ENCODE peak calls at places on chromosomes 5 and 9, in seven cellular contexts. One of them, this sample, is unnamed.

GRCh38 chr9:123355761-123356520 is at the start of gene CRB2:
- DNase-seq in breast epithelium: no peak
- DNase-seq in SK-N-SH: peak
- DNase-seq in Panc1: no peak
- DNase-seq in H1: peak
- DNase-seq in spleen: no peak
- DNase-seq in GM12891: no peak
- DNase-seq in this sample: no peak

GRCh38 chr9:93625000-93625399 is 48.6 kb downstream of the PHF2 start:
- DNase-seq in SK-N-SH: no peak
- DNase-seq in breast epithelium: no peak
- DNase-seq in H1: no peak
- DNase-seq in spleen: no peak
- DNase-seq in Panc1: no peak
- DNase-seq in GM12891: no peak
- DNase-seq in this sample: no peak

GRCh38 chr9:87602933-87603643 is 105.4 kb downstream of the DAPK1 start:
- DNase-seq in SK-N-SH: no peak
- DNase-seq in GM12891: no peak
- DNase-seq in spleen: no peak
- DNase-seq in breast epithelium: no peak
- DNase-seq in H1: no peak
- DNase-seq in Panc1: no peak
- DNase-seq in this sample: no peak

GRCh38 chr5:128534729-128535128 is 3.3 kb downstream of the FBN2 start:
- DNase-seq in breast epithelium: no peak
- DNase-seq in GM12891: no peak
- DNase-seq in SK-N-SH: no peak
- DNase-seq in H1: no peak
- DNase-seq in Panc1: no peak
- DNase-seq in spleen: no peak
- DNase-seq in this sample: no peak

GRCh38 chr5:73434461-73434860 is 14.1 kb downstream of the FOXD1 start:
- DNase-seq in SK-N-SH: no peak
- DNase-seq in GM12891: no peak
- DNase-seq in H1: no peak
- DNase-seq in spleen: no peak
- DNase-seq in Panc1: no peak
- DNase-seq in breast epithelium: no peak
- DNase-seq in this sample: no peak

GRCh38 chr9:105385372-105385985 is 62.4 kb upstream of the FSD1L start:
- DNase-seq in GM12891: peak
- DNase-seq in breast epithelium: no peak
- DNase-seq in SK-N-SH: no peak
- DNase-seq in Panc1: peak
- DNase-seq in H1: no peak
- DNase-seq in spleen: no peak
- DNase-seq in this sample: no peak

GRCh38 chr5:55994502-55994997 is at the start of gene IL6ST:
- DNase-seq in H1: peak
- DNase-seq in Panc1: no peak
- DNase-seq in breast epithelium: peak
- DNase-seq in GM12891: no peak
- DNase-seq in spleen: no peak
- DNase-seq in SK-N-SH: no peak
- DNase-seq in this sample: no peak

GRCh38 chr9:107481035-107481434 is 8.5 kb downstream of the KLF4 start:
- DNase-seq in breast epithelium: no peak
- DNase-seq in SK-N-SH: no peak
- DNase-seq in H1: no peak
- DNase-seq in GM12891: no peak
- DNase-seq in Panc1: no peak
- DNase-seq in spleen: no peak
- DNase-seq in this sample: no peak

GRCh38 chr5:4295663-4296339 is 700.2 kb downstream of the IRX1 start:
- DNase-seq in GM12891: no peak
- DNase-seq in Panc1: no peak
- DNase-seq in H1: peak
- DNase-seq in breast epithelium: no peak
- DNase-seq in SK-N-SH: peak
- DNase-seq in spleen: no peak
- DNase-seq in this sample: no peak

GRCh38 chr5:158178535-158178934 is 319.6 kb upstream of the CLINT1 start:
- DNase-seq in spleen: no peak
- DNase-seq in H1: no peak
- DNase-seq in breast epithelium: no peak
- DNase-seq in Panc1: no peak
- DNase-seq in SK-N-SH: no peak
- DNase-seq in GM12891: no peak
- DNase-seq in this sample: no peak

GRCh38 chr9:134855231-134855899 is 25.2 kb upstream of the FCN2 start:
- DNase-seq in breast epithelium: no peak
- DNase-seq in SK-N-SH: no peak
- DNase-seq in spleen: peak
- DNase-seq in GM12891: no peak
- DNase-seq in Panc1: no peak
- DNase-seq in H1: no peak
- DNase-seq in this sample: no peak

GRCh38 chr5:473344-474192 is 30.6 kb downstream of the EXOC3 start:
- DNase-seq in H1: no peak
- DNase-seq in GM12891: no peak
- DNase-seq in spleen: no peak
- DNase-seq in breast epithelium: peak
- DNase-seq in SK-N-SH: peak
- DNase-seq in Panc1: no peak
- DNase-seq in this sample: no peak

GRCh38 chr9:20321683-20322082 is 300.6 kb downstream of the MLLT3 start:
- DNase-seq in breast epithelium: no peak
- DNase-seq in SK-N-SH: no peak
- DNase-seq in H1: no peak
- DNase-seq in GM12891: no peak
- DNase-seq in Panc1: no peak
- DNase-seq in spleen: no peak
- DNase-seq in this sample: no peak

GRCh38 chr9:1271786-1272185 is 221.6 kb downstream of the DMRT2 start:
- DNase-seq in GM12891: no peak
- DNase-seq in SK-N-SH: no peak
- DNase-seq in breast epithelium: no peak
- DNase-seq in spleen: no peak
- DNase-seq in Panc1: no peak
- DNase-seq in H1: no peak
- DNase-seq in this sample: no peak

GRCh38 chr9:122265265-122265900 is 701 bp downstream of the MRRF start:
- DNase-seq in breast epithelium: no peak
- DNase-seq in Panc1: no peak
- DNase-seq in GM12891: peak
- DNase-seq in H1: no peak
- DNase-seq in SK-N-SH: no peak
- DNase-seq in spleen: no peak
- DNase-seq in this sample: no peak

GRCh38 chr9:115104908-115105307 is 13.0 kb downstream of the TNC start:
- DNase-seq in SK-N-SH: no peak
- DNase-seq in Panc1: no peak
- DNase-seq in H1: no peak
- DNase-seq in breast epithelium: no peak
- DNase-seq in GM12891: no peak
- DNase-seq in spleen: no peak
- DNase-seq in this sample: no peak

GRCh38 chr5:179204572-179204971 is 140.7 kb downstream of the ADAMTS2 start:
- DNase-seq in GM12891: no peak
- DNase-seq in H1: no peak
- DNase-seq in SK-N-SH: no peak
- DNase-seq in breast epithelium: no peak
- DNase-seq in Panc1: no peak
- DNase-seq in spleen: no peak
- DNase-seq in this sample: no peak

GRCh38 chr5:121988443-121988842 is 26.7 kb downstream of the SRFBP1 start:
- DNase-seq in GM12891: no peak
- DNase-seq in H1: no peak
- DNase-seq in breast epithelium: no peak
- DNase-seq in Panc1: no peak
- DNase-seq in SK-N-SH: no peak
- DNase-seq in spleen: no peak
- DNase-seq in this sample: no peak

GRCh38 chr5:103259705-103260355 is 1.3 kb downstream of the MACIR start:
- DNase-seq in Panc1: no peak
- DNase-seq in breast epithelium: no peak
- DNase-seq in spleen: no peak
- DNase-seq in H1: no peak
- DNase-seq in SK-N-SH: no peak
- DNase-seq in GM12891: no peak
- DNase-seq in this sample: no peak

GRCh38 chr9:81530407-81530810 is 158.9 kb downstream of the TLE1 start:
- DNase-seq in Panc1: no peak
- DNase-seq in breast epithelium: no peak
- DNase-seq in GM12891: no peak
- DNase-seq in SK-N-SH: no peak
- DNase-seq in spleen: no peak
- DNase-seq in H1: no peak
- DNase-seq in this sample: no peak

GRCh38 chr5:76303917-76304316 is 99.2 kb upstream of the IQGAP2 start:
- DNase-seq in GM12891: no peak
- DNase-seq in Panc1: no peak
- DNase-seq in spleen: no peak
- DNase-seq in H1: no peak
- DNase-seq in SK-N-SH: no peak
- DNase-seq in breast epithelium: no peak
- DNase-seq in this sample: no peak

GRCh38 chr9:108153391-108153790 is 663.8 kb upstream of the KLF4 start:
- DNase-seq in breast epithelium: no peak
- DNase-seq in SK-N-SH: no peak
- DNase-seq in H1: no peak
- DNase-seq in Panc1: no peak
- DNase-seq in GM12891: no peak
- DNase-seq in spleen: no peak
- DNase-seq in this sample: no peak

GRCh38 chr5:180139731-180140626 is 68.4 kb upstream of the RNF130 start:
- DNase-seq in SK-N-SH: peak
- DNase-seq in H1: no peak
- DNase-seq in GM12891: no peak
- DNase-seq in breast epithelium: peak
- DNase-seq in spleen: no peak
- DNase-seq in Panc1: no peak
- DNase-seq in this sample: peak

GRCh38 chr9:115456515-115456914 is 338.6 kb upstream of the TNC start:
- DNase-seq in H1: no peak
- DNase-seq in GM12891: no peak
- DNase-seq in Panc1: no peak
- DNase-seq in SK-N-SH: no peak
- DNase-seq in spleen: no peak
- DNase-seq in breast epithelium: no peak
- DNase-seq in this sample: no peak

GRCh38 chr5:108793207-108793606 is 45.5 kb downstream of the FER start:
- DNase-seq in breast epithelium: no peak
- DNase-seq in GM12891: no peak
- DNase-seq in SK-N-SH: no peak
- DNase-seq in H1: no peak
- DNase-seq in Panc1: no peak
- DNase-seq in spleen: no peak
- DNase-seq in this sample: no peak

GRCh38 chr9:98101416-98101815 is 17.6 kb downstream of the TRIM14 start:
- DNase-seq in GM12891: no peak
- DNase-seq in breast epithelium: no peak
- DNase-seq in Panc1: no peak
- DNase-seq in spleen: no peak
- DNase-seq in SK-N-SH: no peak
- DNase-seq in H1: no peak
- DNase-seq in this sample: no peak
- TF ChIP-seq POLR2AphosphoS5 in GM12891: no peak
- TF ChIP-seq POLR2AphosphoS5 in breast epithelium: no peak
- TF ChIP-seq POLR2AphosphoS5 in Panc1: no peak
- TF ChIP-seq POLR2AphosphoS5 in spleen: no peak
- TF ChIP-seq POLR2AphosphoS5 in SK-N-SH: no peak
- TF ChIP-seq POLR2AphosphoS5 in H1: no peak
- TF ChIP-seq POLR2AphosphoS5 in this sample: no peak

GRCh38 chr5:138468966-138469539 is 3.8 kb downstream of the EGR1 start:
- DNase-seq in SK-N-SH: no peak
- DNase-seq in breast epithelium: no peak
- DNase-seq in H1: no peak
- DNase-seq in GM12891: no peak
- DNase-seq in Panc1: no peak
- DNase-seq in spleen: no peak
- DNase-seq in this sample: no peak
- TF ChIP-seq POLR2AphosphoS5 in SK-N-SH: no peak
- TF ChIP-seq POLR2AphosphoS5 in breast epithelium: no peak
- TF ChIP-seq POLR2AphosphoS5 in H1: peak
- TF ChIP-seq POLR2AphosphoS5 in GM12891: no peak
- TF ChIP-seq POLR2AphosphoS5 in Panc1: no peak
- TF ChIP-seq POLR2AphosphoS5 in spleen: no peak
- TF ChIP-seq POLR2AphosphoS5 in this sample: no peak

GRCh38 chr5:97918614-97919013 is 735.6 kb upstream of the RIOK2 start:
- DNase-seq in breast epithelium: no peak
- DNase-seq in GM12891: no peak
- DNase-seq in Panc1: no peak
- DNase-seq in SK-N-SH: no peak
- DNase-seq in spleen: no peak
- DNase-seq in H1: no peak
- DNase-seq in this sample: no peak

GRCh38 chr5:97919719-97920118 is 736.7 kb upstream of the RIOK2 start:
- DNase-seq in SK-N-SH: no peak
- DNase-seq in breast epithelium: no peak
- DNase-seq in Panc1: no peak
- DNase-seq in H1: no peak
- DNase-seq in spleen: no peak
- DNase-seq in GM12891: no peak
- DNase-seq in this sample: no peak

GRCh38 chr5:97929383-97929782 is 746.3 kb upstream of the RIOK2 start:
- DNase-seq in breast epithelium: no peak
- DNase-seq in Panc1: no peak
- DNase-seq in spleen: no peak
- DNase-seq in H1: no peak
- DNase-seq in GM12891: no peak
- DNase-seq in SK-N-SH: no peak
- DNase-seq in this sample: no peak

GRCh38 chr5:97923496-97923895 is 740.4 kb upstream of the RIOK2 start:
- DNase-seq in spleen: no peak
- DNase-seq in SK-N-SH: no peak
- DNase-seq in GM12891: no peak
- DNase-seq in Panc1: no peak
- DNase-seq in breast epithelium: no peak
- DNase-seq in H1: no peak
- DNase-seq in this sample: no peak

DNA sequence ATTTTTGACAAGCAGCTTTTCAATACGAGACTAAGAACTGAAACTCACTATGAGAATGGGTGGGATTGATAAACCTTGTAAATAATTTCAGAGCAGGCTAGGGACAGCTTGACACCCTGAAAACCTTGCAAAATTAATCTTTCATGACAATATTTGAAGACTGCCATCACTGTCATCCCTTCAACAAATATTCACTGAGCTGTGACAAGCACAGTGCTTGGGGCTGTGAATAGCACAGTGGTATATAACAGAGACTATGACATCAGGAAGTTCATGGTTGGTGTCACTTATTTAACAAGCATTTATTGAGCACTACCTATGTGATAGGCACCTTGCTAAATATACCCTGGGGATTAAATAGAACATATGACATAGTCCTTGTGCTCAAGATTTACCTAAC is 741.0 kb upstream of the RIOK2 start:
- DNase-seq in Panc1: no peak
- DNase-seq in H1: no peak
- DNase-seq in GM12891: no peak
- DNase-seq in breast epithelium: no peak
- DNase-seq in spleen: no peak
- DNase-seq in SK-N-SH: no peak
- DNase-seq in this sample: no peak
- TF ChIP-seq POLR2AphosphoS5 in Panc1: no peak
- TF ChIP-seq POLR2AphosphoS5 in H1: no peak
- TF ChIP-seq POLR2AphosphoS5 in GM12891: no peak
- TF ChIP-seq POLR2AphosphoS5 in breast epithelium: no peak
- TF ChIP-seq POLR2AphosphoS5 in spleen: no peak
- TF ChIP-seq POLR2AphosphoS5 in SK-N-SH: no peak
- TF ChIP-seq POLR2AphosphoS5 in this sample: no peak

GRCh38 chr5:83837261-83837894 is 116.7 kb upstream of the HAPLN1 start:
- DNase-seq in spleen: no peak
- DNase-seq in SK-N-SH: no peak
- DNase-seq in Panc1: no peak
- DNase-seq in H1: no peak
- DNase-seq in breast epithelium: no peak
- DNase-seq in GM12891: no peak
- DNase-seq in this sample: no peak
- TF ChIP-seq POLR2AphosphoS5 in spleen: no peak
- TF ChIP-seq POLR2AphosphoS5 in SK-N-SH: peak
- TF ChIP-seq POLR2AphosphoS5 in Panc1: no peak
- TF ChIP-seq POLR2AphosphoS5 in H1: no peak
- TF ChIP-seq POLR2AphosphoS5 in breast epithelium: no peak
- TF ChIP-seq POLR2AphosphoS5 in GM12891: no peak
- TF ChIP-seq POLR2AphosphoS5 in this sample: no peak

This sample was measured in vagina.